ENCODE peak calls at places on chromosome 21, in ten cellular contexts. U is progenitor cell of endocrine pancreas; L is osteocyte; N is pancreas; C is stomach; X is endothelial cell; J is body of pancreas; S is adrenal gland; K is CD4-positive, alpha-beta T cell; Z is cardiac fibroblast. I is an unnamed sample.

GRCh38 chr21:32626633-32627196 is 14.5 kb upstream of the CFAP298 start:
- DNase-seq in U (no peak), L (no peak), N (no peak), C (no peak), X (no peak), J (no peak), S (no peak), K (no peak), Z (peak; percentile 64), I (no peak)

GRCh38 chr21:28337319-28337718 is 655.4 kb downstream of the LTN1 start:
- DNase-seq in U (no peak), L (no peak), N (no peak), C (no peak), X (no peak), J (no peak), S (no peak), K (no peak), Z (peak; percentile 82), I (no peak)

GRCh38 chr21:41630249-41630648 is 122.3 kb upstream of the TMPRSS2 start:
- DNase-seq in U (no peak), L (no peak), N (no peak), C (no peak), X (no peak), J (no peak), S (no peak), K (no peak), Z (peak; percentile 100), I (no peak)

GRCh38 chr21:42030311-42030710 is 20.2 kb upstream of the ZBTB21 start:
- DNase-seq in U (no peak), L (no peak), N (no peak), C (no peak), X (no peak), J (no peak), S (no peak), K (no peak), Z (no peak), I (no peak)

GRCh38 chr21:32173106-32173755 is 105.6 kb downstream of the MIS18A start:
- DNase-seq in U (no peak), L (no peak), N (no peak), C (no peak), X (no peak), J (no peak), S (no peak), K (no peak), Z (no peak), I (no peak)

GRCh38 chr21:25373126-25374082 is 233.9 kb downstream of the MRPL39 start:
- DNase-seq in U (no peak), L (no peak), N (no peak), C (no peak), X (no peak), J (no peak), S (no peak), K (no peak), Z (peak; percentile 17), I (no peak)

GRCh38 chr21:25682382-25682781 is 43.3 kb downstream of the JAM2 start:
- DNase-seq in U (no peak), L (no peak), N (no peak), C (no peak), X (no peak), J (no peak), S (no peak), K (no peak), Z (no peak), I (no peak)

GRCh38 chr21:32768530-32768929 is 3.0 kb downstream of the PAXBP1 start:
- DNase-seq in U (no peak), L (no peak), N (no peak), C (no peak), X (no peak), J (no peak), S (no peak), K (no peak), Z (no peak), I (no peak)

GRCh38 chr21:15004721-15005370 is 60.0 kb downstream of the NRIP1 start:
- DNase-seq in U (no peak), L (no peak), N (no peak), C (no peak), X (no peak), J (no peak), S (no peak), K (no peak), Z (peak; percentile 60), I (no peak)

GRCh38 chr21:42466700-42467612 is 29.1 kb downstream of the RSPH1 start:
- DNase-seq in U (no peak), L (no peak), N (no peak), C (no peak), X (no peak), J (peak; percentile 14), S (peak; percentile 60), K (no peak), Z (peak; percentile 46), I (no peak)

GRCh38 chr21:29133796-29134195 is 3.4 kb downstream of the MAP3K7CL start:
- DNase-seq in U (no peak), L (no peak), N (no peak), C (no peak), X (no peak), J (no peak), S (no peak), K (no peak), Z (no peak), I (no peak)

GRCh38 chr21:33428669-33429068 is 25.5 kb downstream of the IFNGR2 start:
- DNase-seq in U (no peak), L (no peak), N (no peak), C (no peak), X (no peak), J (no peak), S (no peak), K (no peak), Z (peak; percentile 42), I (no peak)

GRCh38 chr21:30058928-30059327 is 107.7 kb downstream of the CLDN17 start:
- DNase-seq in U (no peak), L (no peak), N (no peak), C (no peak), X (no peak), J (no peak), S (no peak), K (no peak), Z (no peak), I (no peak)

GRCh38 chr21:26115899-26116298 is 54.7 kb downstream of the APP start:
- DNase-seq in U (no peak), L (no peak), N (no peak), C (no peak), X (no peak), J (no peak), S (no peak), K (no peak), Z (peak; percentile 91), I (no peak)

GRCh38 chr21:31593161-31593560 is 66.3 kb upstream of the SOD1 start:
- DNase-seq in U (no peak), L (no peak), N (no peak), C (no peak), X (no peak), J (no peak), S (no peak), K (no peak), Z (no peak), I (no peak)

GRCh38 chr21:15592271-15592860 is 137.4 kb upstream of the USP25 start:
- DNase-seq in U (no peak), L (no peak), N (no peak), C (no peak), X (peak; percentile 7), J (no peak), S (no peak), K (no peak), Z (peak; percentile 75), I (no peak)

GRCh38 chr21:21003701-21004100 is 5.5 kb downstream of the NCAM2 start:
- DNase-seq in U (no peak), L (no peak), N (no peak), C (no peak), X (peak; percentile 32), J (no peak), S (no peak), K (no peak), Z (peak; percentile 59), I (no peak)

GRCh38 chr21:45152265-45152746 is 77.9 kb downstream of the ADARB1 start:
- DNase-seq in U (no peak), L (peak; percentile 85), N (no peak), C (peak; percentile 31), X (peak; percentile 46), J (no peak), S (no peak), K (peak; percentile 61), Z (no peak), I (no peak)
- TF ChIP-seq CTCF in U (peak; percentile 23), L (peak; percentile 52), N (no peak), C (no peak), X (no peak), J (no peak), S (peak; percentile 20), K (peak; percentile 69), Z (no peak), I (peak; percentile 79)

DNA sequence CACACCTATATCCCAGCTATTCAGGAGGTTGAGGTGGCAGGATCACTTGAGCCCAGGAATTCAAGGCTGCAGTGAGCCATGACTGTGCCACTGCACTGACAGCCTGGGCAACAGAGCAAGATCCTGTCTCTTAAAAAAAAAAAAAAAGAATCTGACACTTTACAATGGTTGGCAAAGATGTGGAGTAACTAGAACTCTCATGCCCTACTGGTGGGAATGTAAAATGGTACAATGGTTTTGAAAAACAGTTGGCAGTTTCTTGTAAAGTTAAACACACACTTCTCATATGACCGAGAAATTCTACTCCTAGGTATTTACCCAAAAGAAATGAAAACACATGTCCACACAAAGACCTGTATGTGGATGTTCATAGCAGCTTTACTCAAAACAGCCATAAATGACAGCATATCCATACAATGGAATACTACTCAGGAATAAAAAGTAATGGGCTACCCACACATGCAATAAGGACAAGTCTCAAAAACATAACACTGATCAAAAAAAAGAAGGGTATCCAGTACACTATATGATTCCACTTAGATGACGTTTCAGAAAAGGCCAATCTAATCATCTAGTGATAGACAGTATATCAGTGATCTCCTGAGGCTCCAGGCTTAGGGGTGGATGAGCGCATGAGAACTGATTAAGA is 58.1 kb downstream of the HLCS start:
- DNase-seq in U (no peak), L (no peak), N (no peak), C (no peak), X (no peak), J (no peak), S (no peak), K (no peak), Z (peak; percentile 51), I (no peak)
- TF ChIP-seq CTCF in U (no peak), L (peak; percentile 41), N (no peak), C (no peak), X (peak; percentile 36), J (no peak), S (no peak), K (no peak), Z (peak; percentile 16), I (peak; percentile 70)

GRCh38 chr21:17903029-17903806 is 84.1 kb upstream of the C21orf91 start:
- DNase-seq in U (no peak), L (no peak), N (no peak), C (no peak), X (no peak), J (no peak), S (no peak), K (no peak), Z (peak; percentile 61), I (no peak)
- TF ChIP-seq CTCF in U (peak; percentile 24), L (peak; percentile 40), N (no peak), C (no peak), X (peak; percentile 45), J (no peak), S (peak; percentile 44), K (peak; percentile 69), Z (no peak), I (peak; percentile 81)

GRCh38 chr21:36757246-36757645 is 58.3 kb downstream of the SIM2 start:
- DNase-seq in U (no peak), L (no peak), N (no peak), C (no peak), X (no peak), J (no peak), S (no peak), K (no peak), Z (no peak), I (no peak)
- TF ChIP-seq CTCF in U (no peak), L (no peak), N (no peak), C (no peak), X (no peak), J (no peak), S (no peak), K (no peak), Z (no peak), I (peak; percentile 19)